ENCODE peak calls at places on chromosomes 16 and 17, in seven cellular contexts. E is glutamatergic neuron, B is cardiac fibroblast, W is HCT116, R is GM12865, K is ascending aorta, Y is EL. H is an unnamed sample.
A peak's percentile ranks its signal among the peaks of the same experiment; 100 is the strongest.

GRCh38 chr16:1964046-1964505 is 550 bp downstream of the RPS2 start:
- DNase-seq in E (peak; percentile 71), B (peak; percentile 43), W (no peak), R (peak; percentile 43), K (no peak), Y (no peak), H (no peak)

GRCh38 chr16:57624806-57625500 is 3.5 kb upstream of the ADGRG1 start:
- DNase-seq in E (no peak), B (no peak), W (no peak), R (no peak), K (no peak), Y (no peak), H (no peak)

GRCh38 chr17:79990051-79990592 is 45.5 kb downstream of the TBC1D16 start:
- DNase-seq in E (no peak), B (no peak), W (no peak), R (no peak), K (no peak), Y (no peak), H (no peak)

GRCh38 chr16:59540621-59541020 is 806.5 kb upstream of the GOT2 start:
- DNase-seq in E (no peak), B (peak; percentile 2), W (no peak), R (no peak), K (no peak), Y (peak; percentile 8), H (no peak)

GRCh38 chr16:87527055-87527724 is 34.4 kb upstream of the ZCCHC14 start:
- DNase-seq in E (no peak), B (no peak), W (no peak), R (no peak), K (no peak), Y (peak; percentile 33), H (no peak)

GRCh38 chr17:4530799-4531730 is 24.1 kb downstream of the MYBBP1A start:
- DNase-seq in E (no peak), B (no peak), W (no peak), R (no peak), K (no peak), Y (no peak), H (no peak)

GRCh38 chr16:27624154-27625049 is 74.5 kb downstream of the KATNIP start:
- DNase-seq in E (no peak), B (no peak), W (no peak), R (no peak), K (no peak), Y (no peak), H (no peak)

GRCh38 chr17:49565948-49566491 is 9.7 kb upstream of the NXPH3 start:
- DNase-seq in E (no peak), B (peak; percentile 35), W (no peak), R (no peak), K (peak; percentile 94), Y (no peak), H (no peak)

GRCh38 chr16:1088295-1089170 is 7.5 kb downstream of the C1QTNF8 start:
- DNase-seq in E (no peak), B (no peak), W (no peak), R (no peak), K (no peak), Y (no peak), H (no peak)

GRCh38 chr16:84031556-84031955 is 11.0 kb downstream of the SLC38A8 start:
- DNase-seq in E (no peak), B (no peak), W (no peak), R (no peak), K (no peak), Y (no peak), H (no peak)

GRCh38 chr17:70661342-70662222 is 492.2 kb downstream of the KCNJ2 start:
- DNase-seq in E (no peak), B (peak; percentile 9), W (no peak), R (no peak), K (no peak), Y (peak; percentile 10), H (no peak)

GRCh38 chr17:4934173-4934979 is 2.3 kb downstream of the GP1BA start:
- DNase-seq in E (no peak), B (peak; percentile 45), W (no peak), R (peak; percentile 83), K (no peak), Y (peak; percentile 58), H (no peak)

GRCh38 chr16:54080524-54081008 is 206.0 kb downstream of the IRX3 start:
- DNase-seq in E (no peak), B (peak; percentile 99), W (no peak), R (no peak), K (no peak), Y (peak; percentile 94), H (no peak)

GRCh38 chr16:56354016-56354415 is 71.3 kb downstream of the AMFR start:
- DNase-seq in E (peak; percentile 6), B (no peak), W (no peak), R (no peak), K (peak; percentile 48), Y (no peak), H (no peak)

GRCh38 chr16:67029249-67030096 is 524 bp downstream of the CBFB start:
- DNase-seq in E (peak; percentile 35), B (peak; percentile 52), W (no peak), R (peak; percentile 73), K (peak; percentile 82), Y (peak; percentile 58), H (peak; percentile 60)

GRCh38 chr16:1763521-1764511 is 7.5 kb downstream of the NME3 start:
- DNase-seq in E (peak; percentile 88), B (peak; percentile 24), W (no peak), R (no peak), K (no peak), Y (peak; percentile 16), H (no peak)

GRCh38 chr16:71746442-71747046 is 22.0 kb upstream of the PHLPP2 start:
- DNase-seq in E (no peak), B (peak; percentile 71), W (peak; percentile 26), R (peak; percentile 40), K (no peak), Y (peak; percentile 29), H (peak; percentile 45)

GRCh38 chr17:65823713-65824112 is 262.3 kb upstream of the AXIN2 start:
- DNase-seq in E (no peak), B (no peak), W (no peak), R (no peak), K (no peak), Y (no peak), H (no peak)

H was measured in naive thymus-derived CD4-positive, alpha-beta T cell.